ENCODE peak calls at places on chromosomes 11 and 22, in four cellular contexts. One of them, this sample, is unnamed.
A peak's percentile ranks its signal among the peaks of the same experiment; 100 is the strongest.

GRCh38 chr11:1435820-1436467 is 46.2 kb downstream of the BRSK2 start:
- DNase-seq in K562: peak; percentile 42
- DNase-seq in GM12878: no peak
- DNase-seq in HL-60: no peak
- DNase-seq in this sample: peak; percentile 76

GRCh38 chr22:45284705-45285305 is at the start of gene UPK3A:
- DNase-seq in GM12878: no peak
- DNase-seq in HL-60: no peak
- DNase-seq in K562: no peak
- DNase-seq in this sample: peak; percentile 41

GRCh38 chr11:11605181-11605580 is 16.6 kb downstream of the GALNT18 start:
- DNase-seq in GM12878: no peak
- DNase-seq in HL-60: no peak
- DNase-seq in K562: no peak
- DNase-seq in this sample: no peak

GRCh38 chr11:70934999-70935768 is 317.2 kb downstream of the SHANK2 start:
- DNase-seq in HL-60: no peak
- DNase-seq in GM12878: no peak
- DNase-seq in K562: no peak
- DNase-seq in this sample: no peak

GRCh38 chr11:34468209-34468841 is 29.6 kb downstream of the CAT start:
- DNase-seq in K562: peak; percentile 64
- DNase-seq in HL-60: peak; percentile 69
- DNase-seq in GM12878: no peak
- DNase-seq in this sample: peak; percentile 22

GRCh38 chr11:2461253-2462091 is 16.7 kb downstream of the KCNQ1 start:
- DNase-seq in HL-60: no peak
- DNase-seq in K562: peak; percentile 44
- DNase-seq in GM12878: no peak
- DNase-seq in this sample: no peak

GRCh38 chr11:2924821-2925675 is 4.2 kb downstream of the PHLDA2 start:
- DNase-seq in HL-60: no peak
- DNase-seq in K562: no peak
- DNase-seq in GM12878: no peak
- DNase-seq in this sample: no peak

GRCh38 chr11:70739811-70740474 is 341.6 kb downstream of the CTTN start:
- DNase-seq in HL-60: no peak
- DNase-seq in GM12878: no peak
- DNase-seq in K562: no peak
- DNase-seq in this sample: no peak

GRCh38 chr11:68128682-68129327 is 7.6 kb upstream of the CHKA start:
- DNase-seq in K562: peak; percentile 76
- DNase-seq in GM12878: no peak
- DNase-seq in HL-60: no peak
- DNase-seq in this sample: no peak

GRCh38 chr22:32531955-32532818 is 57.6 kb downstream of the FBXO7 start:
- DNase-seq in GM12878: no peak
- DNase-seq in HL-60: no peak
- DNase-seq in K562: peak; percentile 74
- DNase-seq in this sample: no peak

GRCh38 chr22:22810018-22810427 is 77.6 kb upstream of the IGLL5 start:
- DNase-seq in K562: peak; percentile 98
- DNase-seq in GM12878: no peak
- DNase-seq in HL-60: peak; percentile 34
- DNase-seq in this sample: no peak

GRCh38 chr11:17076517-17077239 is 789 bp downstream of the RPS13 start:
- DNase-seq in HL-60: no peak
- DNase-seq in GM12878: no peak
- DNase-seq in K562: peak; percentile 24
- DNase-seq in this sample: no peak

GRCh38 chr11:3950996-3951662 is 95.7 kb downstream of the STIM1 start:
- DNase-seq in HL-60: no peak
- DNase-seq in K562: peak; percentile 31
- DNase-seq in GM12878: no peak
- DNase-seq in this sample: no peak

GRCh38 chr22:32880906-32881596 is 79.5 kb downstream of the TIMP3 start:
- DNase-seq in K562: peak; percentile 93
- DNase-seq in GM12878: no peak
- DNase-seq in HL-60: no peak
- DNase-seq in this sample: no peak

GRCh38 chr22:36599771-36600170 is 70.8 kb upstream of the EIF3D start:
- DNase-seq in K562: no peak
- DNase-seq in HL-60: no peak
- DNase-seq in GM12878: no peak
- DNase-seq in this sample: no peak

GRCh38 chr22:19970479-19971275 is 29.1 kb upstream of the TXNRD2 start:
- DNase-seq in GM12878: no peak
- DNase-seq in HL-60: no peak
- DNase-seq in K562: peak; percentile 96
- DNase-seq in this sample: peak; percentile 94

GRCh38 chr11:134584001-134584561 is 172.0 kb upstream of the B3GAT1 start:
- DNase-seq in HL-60: no peak
- DNase-seq in GM12878: no peak
- DNase-seq in K562: no peak
- DNase-seq in this sample: no peak

GRCh38 chr11:119533931-119534694 is 111.1 kb upstream of the THY1 start:
- DNase-seq in GM12878: peak; percentile 13
- DNase-seq in K562: peak; percentile 78
- DNase-seq in HL-60: peak; percentile 41
- DNase-seq in this sample: peak; percentile 65

GRCh38 chr22:33565580-33565995 is 354.7 kb downstream of the LARGE1 start:
- DNase-seq in K562: no peak
- DNase-seq in GM12878: no peak
- DNase-seq in HL-60: no peak
- DNase-seq in this sample: no peak

GRCh38 chr11:126989942-126990715 is 10.4 kb downstream of the KIRREL3 start:
- DNase-seq in GM12878: no peak
- DNase-seq in K562: peak; percentile 56
- DNase-seq in HL-60: peak; percentile 3
- DNase-seq in this sample: peak; percentile 66

GRCh38 chr11:8794677-8795103 is 112.1 kb downstream of the RPL27A start:
- DNase-seq in GM12878: no peak
- DNase-seq in K562: peak; percentile 6
- DNase-seq in HL-60: no peak
- DNase-seq in this sample: no peak

GRCh38 chr11:78080818-78081495 is 1.3 kb upstream of the NDUFC2 start:
- DNase-seq in K562: peak; percentile 79
- DNase-seq in HL-60: no peak
- DNase-seq in GM12878: no peak
- DNase-seq in this sample: no peak

GRCh38 chr11:67382481-67383136 is 9.2 kb upstream of the RAD9A start:
- DNase-seq in GM12878: no peak
- DNase-seq in HL-60: no peak
- DNase-seq in K562: peak; percentile 91
- DNase-seq in this sample: no peak

GRCh38 chr22:31561238-31561887 is 65.0 kb downstream of the SFI1 start:
- DNase-seq in GM12878: no peak
- DNase-seq in HL-60: peak; percentile 26
- DNase-seq in K562: peak; percentile 82
- DNase-seq in this sample: peak; percentile 32

GRCh38 chr22:37686002-37686982 is at the start of gene NOL12:
- DNase-seq in K562: peak; percentile 89
- DNase-seq in GM12878: peak; percentile 72
- DNase-seq in HL-60: peak; percentile 90
- DNase-seq in this sample: peak; percentile 83

GRCh38 chr11:46006418-46007070 is 84.1 kb downstream of the LARGE2 start:
- DNase-seq in GM12878: peak; percentile 37
- DNase-seq in HL-60: no peak
- DNase-seq in K562: peak; percentile 87
- DNase-seq in this sample: peak; percentile 25

GRCh38 chr11:99522467-99523173 is 501.9 kb downstream of the CNTN5 start:
- DNase-seq in GM12878: no peak
- DNase-seq in HL-60: no peak
- DNase-seq in K562: no peak
- DNase-seq in this sample: no peak

GRCh38 chr11:85316967-85317366 is 310.2 kb downstream of the DLG2 start:
- DNase-seq in GM12878: peak; percentile 72
- DNase-seq in HL-60: peak; percentile 41
- DNase-seq in K562: no peak
- DNase-seq in this sample: peak; percentile 3

GRCh38 chr11:128365044-128365443 is 222.3 kb downstream of the ETS1 start:
- DNase-seq in K562: peak; percentile 7
- DNase-seq in HL-60: no peak
- DNase-seq in GM12878: no peak
- DNase-seq in this sample: no peak

GRCh38 chr11:44402466-44403075 is 92.6 kb upstream of the ALX4 start:
- DNase-seq in K562: no peak
- DNase-seq in HL-60: no peak
- DNase-seq in GM12878: no peak
- DNase-seq in this sample: no peak

GRCh38 chr22:42644422-42645340 is 4.3 kb upstream of the ATP5MGL start:
- DNase-seq in HL-60: no peak
- DNase-seq in GM12878: no peak
- DNase-seq in K562: no peak
- DNase-seq in this sample: no peak

GRCh38 chr22:46363611-46364321 is 28.3 kb downstream of the TRMU start:
- DNase-seq in GM12878: no peak
- DNase-seq in HL-60: no peak
- DNase-seq in K562: no peak
- DNase-seq in this sample: no peak

GRCh38 chr11:86637976-86638375 is 34.4 kb downstream of the ME3 start:
- DNase-seq in HL-60: no peak
- DNase-seq in GM12878: no peak
- DNase-seq in K562: no peak
- DNase-seq in this sample: no peak

GRCh38 chr11:92697461-92698314 is 271.8 kb upstream of the MTNR1B start:
- DNase-seq in HL-60: no peak
- DNase-seq in K562: no peak
- DNase-seq in GM12878: no peak
- DNase-seq in this sample: no peak

DNA sequence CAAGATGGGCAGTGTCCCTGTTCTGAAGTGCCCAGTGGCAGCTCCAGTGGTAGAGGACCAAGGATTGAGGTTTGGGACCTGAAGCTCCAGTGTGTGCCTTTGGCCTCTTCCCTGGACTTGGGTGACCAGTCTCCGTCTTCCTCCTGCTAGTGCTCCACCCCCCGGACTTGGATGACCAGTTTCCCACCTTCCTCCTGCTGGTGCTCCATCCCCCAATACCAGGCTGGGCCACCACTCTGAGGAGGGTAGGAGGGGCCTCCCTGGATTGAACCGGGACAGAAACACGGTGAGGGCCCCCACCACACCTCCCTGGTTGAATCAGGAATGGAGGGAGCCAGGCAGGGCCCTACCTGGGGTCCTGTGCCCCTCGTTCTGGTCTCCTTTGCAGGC is 10.9 kb upstream of the NEAT1 start:
- DNase-seq in HL-60: no peak
- DNase-seq in K562: no peak
- DNase-seq in GM12878: no peak
- DNase-seq in this sample: no peak
- TF ChIP-seq SPI1 in HL-60: no peak
- TF ChIP-seq SPI1 in K562: no peak
- TF ChIP-seq SPI1 in GM12878: no peak
- TF ChIP-seq SPI1 in this sample: no peak

GRCh38 chr11:32852142-32852541 is 22.4 kb downstream of the PRRG4 start:
- DNase-seq in HL-60: no peak
- DNase-seq in K562: no peak
- DNase-seq in GM12878: no peak
- DNase-seq in this sample: no peak
- TF ChIP-seq SPI1 in HL-60: no peak
- TF ChIP-seq SPI1 in K562: no peak
- TF ChIP-seq SPI1 in GM12878: no peak
- TF ChIP-seq SPI1 in this sample: no peak

DNA sequence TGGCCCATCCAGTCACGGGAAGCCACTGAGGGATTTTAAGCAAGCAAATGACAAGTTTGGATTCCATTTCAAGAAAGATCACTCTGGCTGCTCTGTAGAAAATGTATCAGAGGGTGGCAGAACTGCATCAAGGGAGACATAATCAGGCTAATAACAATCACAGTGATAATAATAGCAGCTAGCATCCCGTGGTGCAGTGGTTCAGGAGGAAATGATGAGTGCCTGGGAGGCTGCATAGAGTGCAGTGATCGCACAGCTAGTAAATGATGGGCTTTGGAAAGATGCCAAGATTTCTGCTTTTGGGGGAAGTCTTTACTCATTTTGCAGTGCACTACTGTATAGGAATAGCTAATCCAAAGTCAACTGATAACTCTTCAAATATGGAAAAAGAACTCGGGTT is 35.8 kb downstream of the TNRC6B start:
- DNase-seq in HL-60: no peak
- DNase-seq in GM12878: no peak
- DNase-seq in K562: no peak
- DNase-seq in this sample: no peak
- TF ChIP-seq SPI1 in HL-60: no peak
- TF ChIP-seq SPI1 in GM12878: no peak
- TF ChIP-seq SPI1 in K562: no peak
- TF ChIP-seq SPI1 in this sample: no peak

GRCh38 chr11:122042981-122043380 is 73.0 kb downstream of the BLID start:
- DNase-seq in GM12878: no peak
- DNase-seq in K562: no peak
- DNase-seq in HL-60: no peak
- DNase-seq in this sample: no peak
- TF ChIP-seq SPI1 in GM12878: no peak
- TF ChIP-seq SPI1 in K562: no peak
- TF ChIP-seq SPI1 in HL-60: no peak
- TF ChIP-seq SPI1 in this sample: no peak

DNA sequence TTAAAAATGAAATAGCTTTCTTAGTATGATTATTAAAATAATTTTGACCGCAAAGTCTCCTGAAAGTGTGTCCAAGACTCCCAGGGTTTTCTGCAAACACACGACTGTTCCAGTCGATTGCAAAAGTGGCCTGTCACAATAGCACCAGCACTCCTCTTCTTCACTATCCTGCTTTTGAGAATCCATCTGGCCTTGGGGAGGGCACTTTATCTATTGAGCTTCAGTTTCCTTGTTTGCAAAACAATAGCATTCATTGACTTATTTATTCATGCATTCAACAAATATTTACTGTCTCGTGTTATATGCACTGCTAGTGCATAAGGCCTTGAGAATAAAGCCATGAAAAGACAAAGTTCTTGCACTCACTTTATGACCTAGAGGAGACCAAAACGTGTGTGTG is 96.2 kb upstream of the NTM start:
- DNase-seq in GM12878: no peak
- DNase-seq in K562: no peak
- DNase-seq in HL-60: no peak
- DNase-seq in this sample: no peak
- TF ChIP-seq SPI1 in GM12878: no peak
- TF ChIP-seq SPI1 in K562: no peak
- TF ChIP-seq SPI1 in HL-60: no peak
- TF ChIP-seq SPI1 in this sample: no peak

This sample was measured in GM12891.